ENCODE peak calls at places on chromosomes 2 and 18, in four cellular contexts. R, A, N and V are unnamed samples.

GRCh38 chr2:187826023-187826422 is 271.8 kb upstream of the TFPI start:
- DNase-seq in R (no peak), A (no peak), N (no peak), V (no peak)

GRCh38 chr18:61569176-61569892 is 236.1 kb downstream of the CDH20 start:
- DNase-seq in R (no peak), A (no peak), N (no peak), V (no peak)

GRCh38 chr2:41495050-41495449 is 552.8 kb upstream of the PKDCC start:
- DNase-seq in R (no peak), A (no peak), N (no peak), V (no peak)

GRCh38 chr2:60352491-60353405 is 200.7 kb downstream of the BCL11A start:
- DNase-seq in R (no peak), A (no peak), N (no peak), V (no peak)

GRCh38 chr2:234954551-234954992 is 2.8 kb downstream of the SH3BP4 start:
- DNase-seq in R (no peak), A (no peak), N (no peak), V (no peak)

GRCh38 chr2:64581018-64581417 is 56.9 kb downstream of the AFTPH start:
- DNase-seq in R (no peak), A (no peak), N (no peak), V (no peak)

GRCh38 chr2:12487253-12488004 is 229.3 kb upstream of the TRIB2 start:
- DNase-seq in R (no peak), A (no peak), N (no peak), V (no peak)

GRCh38 chr18:41681138-41681881 is 273.7 kb upstream of the PIK3C3 start:
- DNase-seq in R (no peak), A (no peak), N (no peak), V (no peak)

GRCh38 chr18:8814206-8814605 is 108.8 kb downstream of the MTCL1 start:
- DNase-seq in R (no peak), A (no peak), N (no peak), V (no peak)

GRCh38 chr2:232008907-232009638 is 47.6 kb downstream of the DIS3L2 start:
- DNase-seq in R (no peak), A (no peak), N (no peak), V (no peak)

GRCh38 chr18:2108581-2108980 is 462.7 kb downstream of the METTL4 start:
- DNase-seq in R (no peak), A (no peak), N (no peak), V (no peak)

GRCh38 chr2:66508358-66509071 is 73.6 kb downstream of the MEIS1 start:
- DNase-seq in R (no peak), A (no peak), N (no peak), V (no peak)

GRCh38 chr2:162123806-162124758 is 28.0 kb downstream of the GCG start:
- DNase-seq in R (peak), A (peak), N (peak), V (peak)

GRCh38 chr18:1659190-1659589 is 754.5 kb downstream of the ADCYAP1 start:
- DNase-seq in R (no peak), A (no peak), N (no peak), V (no peak)

GRCh38 chr2:239879423-239880084 is 145.6 kb downstream of the NDUFA10 start:
- DNase-seq in R (no peak), A (no peak), N (no peak), V (no peak)

GRCh38 chr2:181680937-181681811 is 857 bp upstream of the NEUROD1 start:
- DNase-seq in R (no peak), A (no peak), N (no peak), V (no peak)

GRCh38 chr2:84815146-84815545 is 65.7 kb downstream of the TRABD2A start:
- DNase-seq in R (no peak), A (no peak), N (no peak), V (no peak)

GRCh38 chr2:188973650-188974049 is 523 bp upstream of the COL3A1 start:
- DNase-seq in R (no peak), A (no peak), N (no peak), V (no peak)

GRCh38 chr2:46942891-46943626 is 27.5 kb upstream of the MCFD2 start:
- DNase-seq in R (no peak), A (no peak), N (no peak), V (no peak)

GRCh38 chr18:50051288-50051687 is 143.7 kb downstream of the MYO5B start:
- DNase-seq in R (peak), A (peak), N (no peak), V (peak)

GRCh38 chr2:238228700-238229099 is 11.1 kb downstream of the HES6 start:
- DNase-seq in R (no peak), A (no peak), N (no peak), V (no peak)
- TF ChIP-seq TARDBP in R (no peak), A (no peak), N (no peak), V (no peak)

GRCh38 chr2:220167956-220168355 is 540.5 kb downstream of the SLC4A3 start:
- DNase-seq in R (no peak), A (no peak), N (no peak), V (no peak)
- TF ChIP-seq TARDBP in R (no peak), A (no peak), N (no peak), V (no peak)

GRCh38 chr2:158504088-158504487 is 47.3 kb downstream of the PKP4 start:
- DNase-seq in R (no peak), A (peak), N (no peak), V (no peak)

GRCh38 chr2:158505448-158505934 is 48.7 kb downstream of the PKP4 start:
- DNase-seq in R (peak), A (no peak), N (no peak), V (no peak)

GRCh38 chr2:158509928-158510797 is 53.4 kb downstream of the PKP4 start:
- DNase-seq in R (no peak), A (no peak), N (no peak), V (no peak)

GRCh38 chr2:158507679-158508078 is 50.9 kb downstream of the PKP4 start:
- DNase-seq in R (no peak), A (no peak), N (no peak), V (no peak)

DNA sequence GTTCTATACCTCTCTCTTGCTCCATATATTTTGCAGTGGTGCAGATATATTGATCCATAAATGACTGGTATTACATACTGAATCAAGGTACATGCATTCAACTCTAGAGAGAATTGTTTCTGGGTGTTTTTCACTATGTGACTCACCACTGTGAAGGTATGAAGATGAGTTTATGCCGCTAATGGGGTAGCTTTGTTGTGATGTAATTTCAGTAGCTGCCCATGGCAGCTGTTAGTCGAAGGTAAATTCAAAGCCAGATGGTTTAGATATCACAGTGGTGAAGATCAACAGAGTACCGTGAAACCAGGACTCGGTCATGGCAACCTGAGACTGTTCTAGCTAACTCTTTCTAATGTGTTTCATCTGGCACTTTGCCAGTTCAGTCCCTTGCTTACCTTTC is 50.4 kb downstream of the PKP4 start:
- DNase-seq in R (no peak), A (no peak), N (no peak), V (no peak)
- TF ChIP-seq TARDBP in R (no peak), A (no peak), N (no peak), V (no peak)

GRCh38 chr2:159077869-159078268 is 109.4 kb downstream of the TANC1 start:
- DNase-seq in R (no peak), A (no peak), N (no peak), V (no peak)
- TF ChIP-seq TARDBP in R (no peak), A (no peak), N (no peak), V (no peak)

DNA sequence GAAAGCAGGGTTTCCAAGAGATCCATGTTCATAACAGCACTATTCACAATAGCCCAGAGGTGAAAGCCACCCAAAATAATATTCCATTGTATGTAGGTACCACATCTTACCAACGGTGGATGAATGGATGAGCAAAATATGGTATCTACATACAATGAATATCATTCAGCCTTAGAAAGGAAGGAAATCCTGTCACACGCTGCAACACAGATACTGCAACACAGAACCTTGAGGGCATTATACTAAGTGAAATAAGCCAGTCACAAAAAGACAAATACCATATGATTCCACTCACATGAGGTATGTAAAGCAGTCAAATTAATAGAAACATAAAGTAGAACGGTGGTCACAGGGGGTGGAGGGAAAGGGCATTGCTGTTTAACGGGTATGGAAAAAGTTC is 155.7 kb downstream of the DTNB start:
- DNase-seq in R (no peak), A (no peak), N (no peak), V (no peak)
- TF ChIP-seq TARDBP in R (no peak), A (no peak), N (no peak), V (no peak)

DNA sequence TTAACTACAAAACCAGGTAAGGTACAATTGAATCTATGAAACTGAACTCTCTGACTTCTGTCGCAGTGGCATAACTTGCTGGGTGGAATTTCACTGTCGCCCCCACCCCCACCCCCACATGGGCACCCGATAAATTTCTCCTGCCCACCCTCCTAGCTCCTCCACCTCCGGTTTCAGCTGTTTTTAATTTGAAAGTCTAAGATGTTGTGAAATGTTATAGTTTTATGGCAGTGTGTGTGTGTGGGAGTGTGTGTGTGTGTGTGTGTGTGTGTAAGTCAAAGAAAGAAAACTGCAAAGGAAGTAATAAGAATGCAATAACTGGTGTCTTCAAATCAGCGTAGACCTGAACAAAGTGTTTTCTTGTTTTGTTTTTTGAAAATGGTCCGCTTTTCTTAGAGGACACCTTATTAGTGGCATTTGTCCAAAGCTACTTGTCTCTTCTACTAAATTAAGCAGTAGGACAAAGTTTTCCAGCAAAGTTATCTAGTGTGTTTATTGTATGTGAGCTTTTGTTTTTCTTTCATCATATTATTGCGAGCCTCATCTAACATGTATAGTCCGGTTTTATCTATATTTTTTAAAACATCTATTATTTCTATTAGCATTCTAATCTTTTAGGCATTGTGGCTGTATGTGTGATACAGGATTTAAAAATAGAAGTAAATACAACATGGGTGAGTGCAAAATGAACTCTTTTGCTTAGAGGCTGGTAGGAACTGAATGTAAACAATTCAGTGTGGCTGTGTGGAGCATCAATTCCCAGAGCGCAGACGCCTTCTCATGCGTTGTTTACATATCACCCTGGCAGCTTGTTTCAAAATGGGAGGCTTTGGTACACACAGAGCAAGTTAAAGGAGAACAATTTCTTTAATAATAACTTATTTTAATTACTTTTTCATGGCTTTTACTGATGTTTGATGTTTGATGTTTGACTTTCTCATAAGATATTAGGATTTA is 610 bp downstream of the DTNA start:
- DNase-seq in R (no peak), A (no peak), N (no peak), V (peak)
- TF ChIP-seq TARDBP in R (no peak), A (no peak), N (no peak), V (no peak)

GRCh38 chr2:28908172-28908571 is 13.7 kb downstream of the WDR43 start:
- DNase-seq in R (no peak), A (no peak), N (no peak), V (no peak)

GRCh38 chr2:28904802-28905499 is 10.5 kb downstream of the WDR43 start:
- DNase-seq in R (no peak), A (no peak), N (no peak), V (no peak)

GRCh38 chr2:28906821-28907220 is 12.4 kb downstream of the WDR43 start:
- DNase-seq in R (no peak), A (no peak), N (no peak), V (no peak)

GRCh38 chr2:28905533-28905932 is 11.1 kb downstream of the WDR43 start:
- DNase-seq in R (no peak), A (no peak), N (no peak), V (no peak)

DNA sequence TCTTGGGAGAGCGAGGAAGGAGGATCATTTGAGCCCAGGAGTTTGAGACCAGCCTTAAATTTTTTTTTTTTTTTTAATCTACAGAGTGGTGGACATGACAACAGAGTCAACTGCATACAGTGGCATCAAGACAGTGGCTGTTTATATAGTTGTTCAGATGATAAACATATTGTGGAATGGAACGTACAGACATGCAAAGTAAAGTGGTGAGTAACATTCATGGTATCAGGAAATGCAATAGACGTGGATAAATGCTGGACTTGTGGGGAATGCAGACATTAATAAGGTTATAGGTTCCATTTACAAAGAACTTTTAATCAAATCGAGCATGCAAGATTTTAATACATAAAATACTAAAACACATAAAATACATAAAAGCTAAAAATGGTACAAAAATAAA is 11.9 kb downstream of the WDR43 start:
- DNase-seq in R (no peak), A (no peak), N (no peak), V (no peak)
- TF ChIP-seq TARDBP in R (no peak), A (no peak), N (no peak), V (no peak)

DNA sequence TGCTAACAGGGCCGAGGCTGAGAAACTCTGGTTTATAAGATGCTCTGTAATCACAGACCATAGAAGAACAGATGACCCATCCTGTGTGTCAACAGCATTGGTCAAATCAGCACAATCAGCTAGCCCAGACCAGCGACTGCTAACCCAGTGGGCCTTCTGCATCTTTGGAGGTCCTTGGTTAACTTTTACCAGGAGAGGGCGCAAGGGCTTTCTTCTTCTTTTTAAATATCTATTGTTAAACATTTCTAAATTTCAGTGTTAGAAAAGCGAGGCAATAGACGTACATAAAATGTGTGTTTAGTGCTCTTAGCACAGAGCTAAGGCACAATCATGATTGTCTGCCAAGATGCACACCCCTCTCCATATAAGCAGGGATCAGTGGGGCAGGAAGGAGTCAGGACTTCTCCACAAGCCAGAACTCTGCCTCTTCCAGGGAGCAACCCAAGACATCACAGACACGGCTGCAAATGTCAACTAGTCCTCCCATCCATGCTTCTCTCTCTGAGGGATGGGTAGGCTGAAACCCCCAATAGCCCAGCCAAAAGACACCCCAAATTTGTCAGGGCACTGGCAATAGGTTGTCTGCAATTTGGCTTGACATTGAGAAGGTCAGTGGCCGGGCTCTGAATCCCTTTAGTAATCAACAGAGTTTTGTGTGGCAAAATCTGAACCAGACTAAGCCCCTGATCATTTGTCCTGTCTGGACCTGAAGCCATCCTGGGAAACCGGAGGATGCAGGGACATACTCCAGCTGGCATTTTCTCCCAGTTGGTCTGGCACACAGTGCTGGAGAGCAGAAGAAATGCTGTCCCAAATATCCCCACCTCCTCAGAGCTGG is 188.2 kb downstream of the BCL2 start:
- DNase-seq in R (peak), A (peak), N (no peak), V (peak)
- TF ChIP-seq TARDBP in R (no peak), A (no peak), N (no peak), V (no peak)

GRCh38 chr2:98771771-98772521 is 41.0 kb upstream of the MGAT4A start:
- DNase-seq in R (no peak), A (no peak), N (no peak), V (no peak)
- TF ChIP-seq TARDBP in R (no peak), A (no peak), N (no peak), V (no peak)